ENCODE peak calls at places on chromosomes 13 and 19, in five cellular contexts. Z is MCF 10A, F is endodermal cell, D is esophagus squamous epithelium, J is heart right ventricle. N is an unnamed sample.

GRCh38 chr13:90867336-90867683 is 480.2 kb upstream of the MIR17HG start:
- DNase-seq in F (peak), D (peak), Z (peak), J (peak), N (peak)

GRCh38 chr19:33766623-33767022 is 30.0 kb upstream of the KCTD15 start:
- DNase-seq in J (no peak), Z (no peak), F (no peak), D (no peak), N (no peak)

GRCh38 chr19:288911-289310 is 2.3 kb downstream of the PLPP2 start:
- DNase-seq in Z (no peak), D (no peak), J (no peak), F (peak), N (no peak)

GRCh38 chr13:24500977-24501376 is 11.6 kb downstream of the PARP4 start:
- DNase-seq in Z (peak), J (no peak), F (no peak), D (no peak), N (no peak)

GRCh38 chr19:2949939-2950285 is 5.1 kb upstream of the ZNF77 start:
- DNase-seq in F (no peak), D (no peak), J (no peak), Z (no peak), N (no peak)

GRCh38 chr13:110307697-110308376 is 753 bp downstream of the COL4A2 start:
- DNase-seq in D (no peak), J (peak), Z (peak), F (peak), N (no peak)

GRCh38 chr13:37175996-37176395 is 70.5 kb upstream of the CSNK1A1L start:
- DNase-seq in D (no peak), Z (peak), J (no peak), F (no peak), N (no peak)

GRCh38 chr13:84670245-84670644 is 788.0 kb upstream of the SLITRK1 start:
- DNase-seq in D (no peak), J (no peak), F (no peak), Z (no peak), N (no peak)

GRCh38 chr13:47178090-47178950 is 281.5 kb upstream of the HTR2A start:
- DNase-seq in Z (no peak), J (no peak), D (no peak), F (no peak), N (no peak)

GRCh38 chr19:5480427-5480836 is 25.2 kb downstream of the ZNRF4 start:
- DNase-seq in D (no peak), J (no peak), F (peak), Z (peak), N (no peak)

GRCh38 chr13:44575741-44576395 is at the start of gene TSC22D1:
- DNase-seq in F (peak), Z (peak), J (peak), D (no peak), N (no peak)

GRCh38 chr19:3383121-3383722 is 16.8 kb downstream of the NFIC start:
- DNase-seq in F (peak), D (no peak), J (no peak), Z (no peak), N (no peak)

GRCh38 chr19:16330368-16330801 is 5.8 kb downstream of the KLF2 start:
- DNase-seq in Z (peak), F (peak), J (peak), D (peak), N (peak)

GRCh38 chr13:76523740-76524382 is 362.3 kb downstream of the KCTD12 start:
- DNase-seq in D (no peak), J (no peak), F (no peak), Z (no peak), N (no peak)

GRCh38 chr13:21100211-21100610 is 38.8 kb upstream of the LATS2 start:
- DNase-seq in Z (no peak), J (no peak), F (no peak), D (no peak), N (no peak)

GRCh38 chr19:51701468-51702100 is 8.5 kb downstream of the SPACA6 start:
- DNase-seq in F (no peak), J (no peak), D (no peak), Z (no peak), N (no peak)

GRCh38 chr19:46073268-46073922 is 32.6 kb upstream of the IGFL4 start:
- DNase-seq in J (no peak), D (no peak), F (no peak), Z (peak), N (no peak)

GRCh38 chr13:99314640-99315176 is 7.5 kb upstream of the GPR183 start:
- DNase-seq in Z (no peak), F (no peak), D (no peak), J (no peak), N (no peak)

GRCh38 chr19:51572908-51573307 is 1.8 kb downstream of the ZNF175 start:
- DNase-seq in D (no peak), F (no peak), J (no peak), Z (no peak), N (no peak)

GRCh38 chr13:66180806-66181205 is 1049.3 kb downstream of the PCDH9 start:
- DNase-seq in Z (no peak), F (no peak), J (no peak), D (no peak), N (no peak)

GRCh38 chr13:111533900-111534645 is 213.6 kb downstream of the TEX29 start:
- DNase-seq in Z (no peak), F (no peak), J (no peak), D (no peak), N (no peak)

GRCh38 chr19:16801599-16801998 is 27.6 kb upstream of the SIN3B start:
- DNase-seq in J (no peak), D (no peak), Z (peak), F (no peak), N (no peak)

GRCh38 chr13:51328488-51328887 is 11.0 kb upstream of the SERPINE3 start:
- DNase-seq in Z (no peak), F (peak), D (no peak), J (no peak), N (no peak)

GRCh38 chr19:16830679-16831078 is 1.5 kb downstream of the SIN3B start:
- DNase-seq in F (no peak), D (no peak), Z (peak), J (no peak), N (no peak)

GRCh38 chr13:74253161-74253560 is 119.0 kb upstream of the KLF12 start:
- DNase-seq in D (no peak), J (no peak), F (no peak), Z (no peak), N (no peak)

GRCh38 chr13:22032905-22033304 is 362.0 kb downstream of the FGF9 start:
- DNase-seq in Z (no peak), J (no peak), F (no peak), D (no peak), N (no peak)

GRCh38 chr19:49512970-49513745 is 697 bp downstream of the FCGRT start:
- DNase-seq in Z (no peak), F (peak), J (peak), D (no peak), N (no peak)

GRCh38 chr19:4832776-4833175 is 1.3 kb upstream of the TICAM1 start:
- DNase-seq in F (no peak), J (no peak), Z (no peak), D (no peak), N (no peak)

GRCh38 chr13:83547043-83547442 is 335.2 kb downstream of the SLITRK1 start:
- DNase-seq in D (no peak), F (no peak), Z (no peak), J (no peak), N (no peak)

GRCh38 chr19:45922281-45922680 is 7.7 kb upstream of the NANOS2 start:
- DNase-seq in Z (no peak), J (no peak), F (peak), D (no peak), N (no peak)

GRCh38 chr19:35915508-35915907 is 7.4 kb upstream of the TYROBP start:
- DNase-seq in Z (no peak), J (no peak), D (no peak), F (no peak), N (no peak)

DNA sequence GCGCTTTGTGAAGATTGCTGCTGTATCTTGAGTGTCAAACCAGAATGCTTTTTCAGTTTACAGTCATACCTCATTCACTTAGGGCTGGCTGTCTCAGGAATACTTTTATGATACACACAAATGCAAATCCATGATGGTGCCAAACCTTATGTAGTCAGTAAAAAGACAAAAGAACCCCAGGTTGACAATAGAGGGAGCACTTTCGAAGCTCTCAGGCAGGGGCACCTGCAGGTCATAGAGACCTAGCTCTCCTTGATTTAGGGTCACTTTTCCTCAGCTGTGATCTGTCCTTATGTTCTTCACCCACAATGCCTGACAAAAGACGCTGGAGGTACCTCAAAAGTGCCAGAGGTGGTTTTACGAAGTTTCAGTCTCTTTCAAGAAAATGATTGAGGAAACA is 172.2 kb downstream of the DNAJC15 start:
- DNase-seq in F (no peak), J (no peak), D (no peak), Z (peak), N (no peak)
- TF ChIP-seq CTCF in F (peak), J (no peak), D (no peak), Z (no peak), N (peak)

DNA sequence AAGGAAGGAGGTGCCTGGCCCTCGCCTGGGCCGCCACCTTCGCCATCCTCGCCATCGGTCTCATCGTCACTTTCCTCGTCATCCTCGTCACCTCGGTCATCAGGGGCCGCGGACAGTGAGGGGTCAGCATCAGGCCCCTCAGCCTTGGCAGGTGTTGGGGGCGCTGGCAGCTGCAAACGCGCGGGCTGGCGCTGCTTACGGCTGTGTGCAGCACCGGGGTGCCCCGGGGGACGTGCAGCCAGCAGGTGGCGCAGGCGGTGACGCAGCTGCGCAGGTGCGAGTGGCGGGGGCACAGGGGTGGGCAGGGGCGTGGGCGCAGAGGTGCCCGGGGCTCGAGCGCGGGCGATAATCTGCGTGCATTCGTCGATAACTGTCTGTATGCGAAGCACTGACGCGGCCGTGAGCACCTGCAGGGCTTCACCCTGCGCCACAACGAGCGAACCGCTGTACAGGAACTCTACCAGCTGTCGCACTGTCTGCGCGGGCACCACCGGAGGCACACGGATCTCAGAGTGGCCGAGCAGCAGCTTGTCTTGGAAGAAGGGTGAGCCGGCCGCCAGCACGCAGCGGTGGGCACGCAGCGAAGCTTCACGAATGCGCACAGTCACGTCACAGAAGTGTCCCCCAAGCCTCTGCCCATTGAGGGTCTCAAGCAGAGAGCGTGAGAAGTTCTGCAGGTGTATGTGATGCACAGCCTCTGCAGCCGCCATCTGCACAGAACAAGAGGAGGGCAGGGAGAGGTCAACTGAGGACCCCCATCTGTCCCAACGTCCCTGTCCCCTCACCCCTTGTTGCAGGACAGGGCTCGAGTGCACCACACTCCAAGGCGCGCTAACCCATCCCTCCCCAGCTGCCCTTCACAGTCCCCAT is 2.4 kb downstream of the ZBTB45 start:
- DNase-seq in J (no peak), Z (no peak), D (no peak), F (no peak), N (no peak)
- TF ChIP-seq CTCF in J (no peak), Z (no peak), D (no peak), F (peak), N (no peak)

DNA sequence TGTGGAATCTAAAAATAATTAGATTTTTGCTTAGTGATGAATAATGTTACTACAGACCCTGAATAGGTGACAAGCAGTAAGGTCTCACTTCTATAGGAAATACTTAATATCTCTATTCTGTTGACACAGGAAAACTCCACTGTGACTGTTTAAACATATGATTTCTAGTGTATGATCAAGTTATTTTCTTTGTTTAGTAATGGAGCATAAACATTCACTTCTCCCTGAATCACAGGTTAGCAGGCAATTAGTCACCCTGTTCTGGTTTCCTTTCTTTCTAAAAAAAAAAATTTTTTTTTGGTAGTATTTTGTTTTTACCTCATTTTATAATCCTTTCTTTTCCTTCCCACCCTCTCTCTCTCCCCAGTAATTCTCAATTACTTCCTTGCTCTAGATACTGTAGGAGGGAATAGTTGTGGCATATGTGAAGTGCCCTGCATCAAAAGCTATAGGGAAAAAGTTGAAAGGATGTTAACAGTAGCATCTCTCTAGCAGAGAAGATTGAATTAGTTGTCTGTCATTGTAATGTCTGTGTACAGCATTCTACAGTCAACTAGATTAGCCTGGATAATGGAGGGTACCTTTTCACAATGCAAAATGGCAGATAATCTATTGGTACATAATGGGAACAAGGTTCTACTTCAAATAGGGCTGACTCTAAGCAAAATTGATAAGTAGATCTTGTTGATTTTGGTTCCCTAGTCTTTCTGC is 3.5 kb downstream of the HS6ST3 start:
- DNase-seq in F (no peak), Z (no peak), D (no peak), J (no peak), N (no peak)
- TF ChIP-seq CTCF in F (no peak), Z (no peak), D (no peak), J (no peak), N (no peak)

GRCh38 chr19:23758187-23759074 is at the start of gene ZNF681:
- DNase-seq in D (peak), F (peak), J (peak), Z (no peak), N (peak)
- TF ChIP-seq CTCF in D (peak), F (peak), J (no peak), Z (no peak), N (peak)

N was measured in GM12864.